ENCODE peak calls at places on chromosomes 4 and X, in five cellular contexts. F is NCI-H1105 treated with DMSO at 0.1 percent for 48 hours, D is H7, W is DMS79, N is cardiac septum. C is an unnamed sample.

GRCh38 chr4:123836919-123837605 is 440.5 kb downstream of the SPRY1 start:
- DNase-seq in F (no peak), D (no peak), W (no peak), N (no peak), C (no peak)

GRCh38 chrX:134604701-134605271 is 53.5 kb downstream of the PLAC1 start:
- DNase-seq in F (peak), D (no peak), W (peak), N (no peak), C (no peak)

GRCh38 chr4:166312166-166312565 is 439.1 kb downstream of the TLL1 start:
- DNase-seq in F (no peak), D (no peak), W (no peak), N (no peak), C (no peak)

GRCh38 chr4:1802720-1803522 is 9.8 kb downstream of the FGFR3 start:
- DNase-seq in F (no peak), D (peak), W (no peak), N (no peak), C (no peak)

GRCh38 chr4:110108960-110109359 is 89.5 kb downstream of the ELOVL6 start:
- DNase-seq in F (peak), D (no peak), W (peak), N (no peak), C (no peak)

GRCh38 chrX:25754399-25754798 is 383.7 kb upstream of the MAGEB18 start:
- DNase-seq in F (no peak), D (no peak), W (no peak), N (no peak), C (no peak)

GRCh38 chr4:110902500-110902899 is 279.6 kb upstream of the PITX2 start:
- DNase-seq in F (no peak), D (no peak), W (no peak), N (no peak), C (no peak)

GRCh38 chrX:43559643-43560042 is 96.5 kb upstream of the MAOA start:
- DNase-seq in F (peak), D (peak), W (no peak), N (no peak), C (no peak)

GRCh38 chr4:4666693-4667642 is 125.1 kb upstream of the STX18 start:
- DNase-seq in F (no peak), D (peak), W (no peak), N (no peak), C (no peak)

GRCh38 chrX:12138366-12139313 is at the start of gene FRMPD4:
- DNase-seq in F (peak), D (peak), W (no peak), N (no peak), C (no peak)

GRCh38 chr4:137345597-137345996 is 186.7 kb downstream of the PCDH18 start:
- DNase-seq in F (no peak), D (no peak), W (no peak), N (no peak), C (no peak)

GRCh38 chr4:79042079-79042674 is 102.9 kb upstream of the PAQR3 start:
- DNase-seq in F (peak), D (peak), W (no peak), N (no peak), C (no peak)

GRCh38 chr4:36183665-36184393 is 60.5 kb downstream of the ARAP2 start:
- DNase-seq in F (no peak), D (no peak), W (no peak), N (no peak), C (no peak)

GRCh38 chr4:22607382-22607781 is 85.4 kb upstream of the GBA3 start:
- DNase-seq in F (peak), D (peak), W (no peak), N (no peak), C (no peak)

GRCh38 chrX:16187024-16187698 is 19.9 kb downstream of the MAGEB17 start:
- DNase-seq in F (no peak), D (no peak), W (no peak), N (no peak), C (no peak)

GRCh38 chr4:68109891-68110290 is 19.8 kb downstream of the TMPRSS11F start:
- DNase-seq in F (no peak), D (no peak), W (no peak), N (no peak), C (no peak)

GRCh38 chr4:10018818-10019438 is 2.4 kb downstream of the SLC2A9 start:
- DNase-seq in F (peak), D (peak), W (peak), N (peak), C (peak)

GRCh38 chr4:124105212-124105611 is 607.3 kb downstream of the ANKRD50 start:
- DNase-seq in F (no peak), D (no peak), W (no peak), N (no peak), C (no peak)

GRCh38 chrX:38965883-38966282 is 164.6 kb downstream of the MID1IP1 start:
- DNase-seq in F (no peak), D (no peak), W (no peak), N (no peak), C (no peak)

GRCh38 chrX:43750248-43750676 is 94.2 kb downstream of the MAOA start:
- DNase-seq in F (peak), D (peak), W (no peak), N (no peak), C (no peak)

GRCh38 chr4:73609688-73610087 is 10.5 kb downstream of the RASSF6 start:
- DNase-seq in F (no peak), D (no peak), W (no peak), N (no peak), C (no peak)

GRCh38 chrX:148500428-148501120 is at the start of gene AFF2:
- DNase-seq in F (peak), D (peak), W (no peak), N (no peak), C (peak)

GRCh38 chr4:110032603-110033002 is 119.9 kb downstream of the EGF start:
- DNase-seq in F (no peak), D (no peak), W (no peak), N (no peak), C (no peak)

GRCh38 chr4:55397521-55398321 is 2.0 kb downstream of the TMEM165 start:
- DNase-seq in F (peak), D (no peak), W (peak), N (no peak), C (no peak)

GRCh38 chr4:150886597-150886996 is 128.5 kb downstream of the LRBA start:
- DNase-seq in F (no peak), D (no peak), W (no peak), N (no peak), C (no peak)

GRCh38 chr4:25970241-25970675 is 56.2 kb downstream of the SMIM20 start:
- DNase-seq in F (no peak), D (no peak), W (no peak), N (no peak), C (no peak)

GRCh38 chr4:15420642-15421041 is 7.2 kb upstream of the C1QTNF7 start:
- DNase-seq in F (no peak), D (no peak), W (no peak), N (no peak), C (no peak)

GRCh38 chr4:15521442-15522039 is 51.9 kb downstream of the CC2D2A start:
- DNase-seq in F (no peak), D (no peak), W (no peak), N (no peak), C (no peak)

GRCh38 chr4:165720411-165721082 is 152.5 kb upstream of the TLL1 start:
- DNase-seq in F (no peak), D (no peak), W (no peak), N (no peak), C (no peak)

GRCh38 chr4:99506781-99507180 is 4.0 kb upstream of the C4orf17 start:
- DNase-seq in F (peak), D (no peak), W (no peak), N (no peak), C (no peak)

GRCh38 chrX:154805696-154806091 is 409 bp upstream of the MPP1 start:
- DNase-seq in F (peak), D (no peak), W (no peak), N (no peak), C (no peak)

GRCh38 chrX:46308106-46308505 is 237.1 kb downstream of the ZNF674 start:
- DNase-seq in F (peak), D (no peak), W (no peak), N (no peak), C (no peak)

GRCh38 chr4:155582971-155583437 is 83.6 kb upstream of the GUCY1A1 start:
- DNase-seq in F (peak), D (no peak), W (no peak), N (no peak), C (no peak)

GRCh38 chr4:175066923-175067627 is 148.9 kb downstream of the ADAM29 start:
- DNase-seq in F (peak), D (no peak), W (no peak), N (no peak), C (no peak)

GRCh38 chrX:48487362-48487785 is 11.4 kb downstream of the FTSJ1 start:
- DNase-seq in F (no peak), D (no peak), W (no peak), N (no peak), C (no peak)

GRCh38 chr4:52856802-52857201 is 5.3 kb upstream of the RASL11B start:
- DNase-seq in F (no peak), D (no peak), W (no peak), N (no peak), C (no peak)

GRCh38 chr4:170497105-170497504 is 407.3 kb upstream of the AADAT start:
- DNase-seq in F (peak), D (no peak), W (no peak), N (no peak), C (no peak)

GRCh38 chr4:96593422-96593821 is 753.5 kb downstream of the PDHA2 start:
- DNase-seq in F (no peak), D (no peak), W (no peak), N (no peak), C (peak)